ENCODE peak calls at places on chromosomes 3 and 15, in nine cellular contexts. E is body of pancreas, H is thoracic aorta, L is SK-N-SH, C is adrenal gland, B is PC-3, U is HCT116, T is hepatocyte, I is DND-41. W is an unnamed sample. For H3K9me3, the result is how much of the 10 kb centered on the place peaks cover.

GRCh38 chr3:87792532-87793321 is 266.1 kb downstream of the CGGBP1 start:
- DNase-seq in E (no peak), H (no peak), L (peak), C (no peak), B (peak), U (no peak), T (peak), I (no peak), W (peak)

GRCh38 chr3:45211466-45212094 is 14.5 kb downstream of the TMEM158 start:
- DNase-seq in E (no peak), H (no peak), L (no peak), C (peak), B (no peak), U (no peak), T (peak), I (no peak), W (no peak)

GRCh38 chr3:77672016-77672415 is 632.1 kb downstream of the ROBO2 start:
- DNase-seq in E (no peak), H (no peak), L (no peak), C (no peak), B (peak), U (no peak), T (no peak), I (no peak), W (no peak)

GRCh38 chr3:127970966-127971592 is 56.0 kb downstream of the KBTBD12 start:
- DNase-seq in E (no peak), H (no peak), L (peak), C (peak), B (peak), U (peak), T (peak), I (peak), W (peak)

GRCh38 chr15:31840849-31841476 is 189.4 kb upstream of the CHRNA7 start:
- DNase-seq in E (no peak), H (no peak), L (no peak), C (no peak), B (peak), U (no peak), T (no peak), I (no peak), W (no peak)

GRCh38 chr15:71752604-71753289 is 57.6 kb upstream of the NR2E3 start:
- DNase-seq in E (peak), H (peak), L (peak), C (peak), B (peak), U (peak), T (peak), I (no peak), W (peak)

GRCh38 chr3:25830373-25831305 is 40.7 kb downstream of the OXSM start:
- DNase-seq in E (no peak), H (no peak), L (peak), C (no peak), B (no peak), U (no peak), T (peak), I (no peak), W (peak)

GRCh38 chr3:13580256-13581023 is 31.5 kb downstream of the FBLN2 start:
- DNase-seq in E (peak), H (no peak), L (no peak), C (no peak), B (no peak), U (no peak), T (peak), I (no peak), W (no peak)

GRCh38 chr15:94235681-94236080 is 4.3 kb downstream of the MCTP2 start:
- DNase-seq in E (no peak), H (no peak), L (no peak), C (no peak), B (no peak), U (no peak), T (no peak), I (no peak), W (no peak)

GRCh38 chr3:52527039-52527731 is 6.5 kb downstream of the NT5DC2 start:
- DNase-seq in E (peak), H (no peak), L (no peak), C (peak), B (no peak), U (no peak), T (no peak), I (no peak), W (no peak)

GRCh38 chr3:171944109-171945016 is 95.0 kb upstream of the FNDC3B start:
- DNase-seq in E (no peak), H (no peak), L (no peak), C (no peak), B (peak), U (no peak), T (no peak), I (no peak), W (no peak)

GRCh38 chr3:53169045-53169831 is 8.2 kb downstream of the PRKCD start:
- DNase-seq in E (no peak), H (no peak), L (peak), C (no peak), B (no peak), U (no peak), T (no peak), I (no peak), W (no peak)

GRCh38 chr3:115581347-115582135 is 41.8 kb upstream of the GAP43 start:
- DNase-seq in E (no peak), H (no peak), L (no peak), C (no peak), B (peak), U (no peak), T (peak), I (no peak), W (peak)

GRCh38 chr3:52451237-52452083 is 2.4 kb downstream of the TNNC1 start:
- DNase-seq in E (no peak), H (no peak), L (no peak), C (no peak), B (no peak), U (no peak), T (no peak), I (no peak), W (no peak)

GRCh38 chr3:123789760-123790159 is 94.4 kb downstream of the MYLK start:
- DNase-seq in E (no peak), H (no peak), L (no peak), C (no peak), B (peak), U (no peak), T (no peak), I (no peak), W (peak)

GRCh38 chr15:82999905-83000671 is 11.4 kb downstream of the C15orf40 start:
- DNase-seq in E (peak), H (no peak), L (peak), C (peak), B (peak), U (no peak), T (peak), I (peak), W (peak)

GRCh38 chr15:34933432-34933975 is 36.0 kb downstream of the AQR start:
- DNase-seq in E (no peak), H (no peak), L (no peak), C (no peak), B (no peak), U (no peak), T (no peak), I (no peak), W (no peak)

GRCh38 chr3:119120480-119120879 is 25.5 kb upstream of the TEX55 start:
- DNase-seq in E (no peak), H (no peak), L (no peak), C (no peak), B (no peak), U (no peak), T (no peak), I (no peak), W (no peak)

GRCh38 chr3:117565777-117566176 is 856.2 kb downstream of the TUSC7 start:
- DNase-seq in E (no peak), H (no peak), L (no peak), C (no peak), B (no peak), U (no peak), T (no peak), I (no peak), W (no peak)

GRCh38 chr3:31772155-31772761 is 208.8 kb downstream of the OSBPL10 start:
- DNase-seq in E (no peak), H (no peak), L (no peak), C (no peak), B (no peak), U (no peak), T (no peak), I (no peak), W (no peak)

GRCh38 chr15:67907175-67907723 is 67.4 kb upstream of the RNU6-1 start:
- DNase-seq in E (no peak), H (no peak), L (no peak), C (no peak), B (no peak), U (no peak), T (no peak), I (no peak), W (no peak)

GRCh38 chr3:111311126-111311525 is 230.9 kb upstream of the CD96 start:
- DNase-seq in E (no peak), H (no peak), L (no peak), C (no peak), B (no peak), U (no peak), T (no peak), I (peak), W (no peak)

GRCh38 chr3:53162672-53163458 is 1.9 kb downstream of the PRKCD start:
- DNase-seq in E (no peak), H (no peak), L (no peak), C (no peak), B (peak), U (no peak), T (peak), I (no peak), W (no peak)

GRCh38 chr3:40452057-40452456 is 5.1 kb upstream of the RPL14 start:
- DNase-seq in E (no peak), H (no peak), L (no peak), C (no peak), B (no peak), U (no peak), T (no peak), I (no peak), W (no peak)

GRCh38 chr3:167113466-167113865 is 266.6 kb downstream of the ZBBX start:
- DNase-seq in E (no peak), H (no peak), L (no peak), C (no peak), B (no peak), U (no peak), T (no peak), I (no peak), W (no peak)

GRCh38 chr15:95998935-95999334 is 331.6 kb upstream of the NR2F2 start:
- DNase-seq in E (no peak), H (no peak), L (no peak), C (no peak), B (no peak), U (no peak), T (no peak), I (no peak), W (no peak)

GRCh38 chr3:87333393-87333892 is 57.1 kb upstream of the POU1F1 start:
- DNase-seq in E (no peak), H (no peak), L (no peak), C (no peak), B (peak), U (peak), T (peak), I (no peak), W (peak)

GRCh38 chr15:25711691-25712090 is 151.4 kb downstream of the ATP10A start:
- DNase-seq in E (peak), H (no peak), L (no peak), C (no peak), B (no peak), U (no peak), T (no peak), I (no peak), W (no peak)

GRCh38 chr3:52331091-52331490 is 15.0 kb downstream of the DNAH1 start:
- DNase-seq in E (no peak), H (no peak), L (no peak), C (no peak), B (no peak), U (no peak), T (no peak), I (no peak), W (no peak)

GRCh38 chr3:162776137-162776536 is 1279.5 kb downstream of the OTOL1 start:
- DNase-seq in E (no peak), H (no peak), L (no peak), C (no peak), B (no peak), U (no peak), T (no peak), I (no peak), W (no peak)

GRCh38 chr15:93109370-93110105 is 20.5 kb upstream of the RGMA start:
- DNase-seq in E (no peak), H (no peak), L (no peak), C (no peak), B (no peak), U (no peak), T (peak), I (no peak), W (no peak)

GRCh38 chr3:129689036-129689435 is 82.6 kb upstream of the PLXND1 start:
- DNase-seq in E (no peak), H (no peak), L (no peak), C (no peak), B (no peak), U (no peak), T (no peak), I (no peak), W (no peak)

GRCh38 chr3:13009132-13009945 is 63.9 kb downstream of the IQSEC1 start:
- DNase-seq in E (peak), H (no peak), L (no peak), C (peak), B (no peak), U (no peak), T (no peak), I (no peak), W (no peak)

GRCh38 chr3:2156244-2156847 is 57.7 kb downstream of the CNTN4 start:
- DNase-seq in E (peak), H (no peak), L (no peak), C (peak), B (peak), U (no peak), T (peak), I (no peak), W (peak)

GRCh38 chr3:171320721-171321120 is 139.5 kb downstream of the TNIK start:
- DNase-seq in E (peak), H (no peak), L (no peak), C (no peak), B (no peak), U (no peak), T (no peak), I (no peak), W (no peak)

GRCh38 chr15:58698887-58699641 is 50.4 kb downstream of the ADAM10 start:
- DNase-seq in E (no peak), H (no peak), L (no peak), C (no peak), B (no peak), U (no peak), T (no peak), I (peak), W (no peak)
- H3K9me3 ChIP-seq in E (under half), H (under half), L (under half), C (under half), B (under half), U (under half), T (under half), I (under half), W (under half)

GRCh38 chr3:103600844-103601243 is 1166.0 kb downstream of the ZPLD1 start:
- DNase-seq in E (no peak), H (no peak), L (no peak), C (no peak), B (no peak), U (no peak), T (no peak), I (no peak), W (no peak)
- H3K4me3 ChIP-seq in E (no peak), H (no peak), L (no peak), C (no peak), B (no peak), U (no peak), T (no peak), I (no peak), W (no peak)

DNA sequence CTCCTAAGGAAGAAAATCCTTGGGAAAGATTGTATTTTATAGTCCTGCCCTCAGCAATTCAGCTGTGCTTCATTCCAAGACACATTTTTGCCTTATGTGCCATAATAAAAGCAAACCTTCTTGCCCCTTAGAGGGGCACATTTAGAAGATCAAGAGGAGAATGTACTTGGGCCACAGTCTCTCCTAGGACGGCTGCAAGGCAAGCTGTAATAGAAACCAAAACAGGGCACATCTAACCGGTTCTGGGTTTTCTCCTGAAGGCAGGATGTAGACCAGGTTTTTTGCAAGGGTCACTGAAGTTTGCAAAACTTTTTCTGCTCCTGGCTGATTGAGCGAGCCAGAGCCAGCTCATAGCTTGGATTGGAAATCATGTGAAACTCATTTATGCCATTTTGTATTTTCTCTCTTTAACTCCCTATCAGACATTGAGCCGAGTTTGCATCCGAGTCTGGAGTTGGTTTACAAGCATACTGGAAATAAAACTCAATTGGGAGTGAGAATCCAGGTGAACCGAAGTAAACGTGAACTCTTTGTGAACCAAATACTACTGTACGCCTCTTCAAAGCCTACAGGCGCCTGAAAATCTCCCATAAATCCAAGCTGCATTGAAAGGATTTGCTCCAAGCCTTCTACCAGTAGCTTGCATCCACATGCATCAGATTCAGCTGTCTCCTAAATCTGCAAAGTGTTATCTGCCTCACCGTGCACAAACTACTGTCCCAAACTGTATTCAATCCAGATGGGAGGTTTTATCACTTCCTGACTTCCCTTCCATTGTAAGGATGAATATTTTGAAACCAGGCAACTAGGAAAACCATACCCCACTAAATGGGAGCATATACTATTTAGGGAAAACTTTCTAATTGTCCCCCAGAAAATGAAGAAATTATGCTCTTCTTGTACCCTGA is 60.9 kb upstream of the TSC22D2 start:
- DNase-seq in E (no peak), H (no peak), L (no peak), C (no peak), B (peak), U (no peak), T (no peak), I (no peak), W (no peak)
- H3K27ac ChIP-seq in E (no peak), H (peak), L (peak), C (no peak), B (peak), U (no peak), T (peak), I (no peak), W (no peak)

DNA sequence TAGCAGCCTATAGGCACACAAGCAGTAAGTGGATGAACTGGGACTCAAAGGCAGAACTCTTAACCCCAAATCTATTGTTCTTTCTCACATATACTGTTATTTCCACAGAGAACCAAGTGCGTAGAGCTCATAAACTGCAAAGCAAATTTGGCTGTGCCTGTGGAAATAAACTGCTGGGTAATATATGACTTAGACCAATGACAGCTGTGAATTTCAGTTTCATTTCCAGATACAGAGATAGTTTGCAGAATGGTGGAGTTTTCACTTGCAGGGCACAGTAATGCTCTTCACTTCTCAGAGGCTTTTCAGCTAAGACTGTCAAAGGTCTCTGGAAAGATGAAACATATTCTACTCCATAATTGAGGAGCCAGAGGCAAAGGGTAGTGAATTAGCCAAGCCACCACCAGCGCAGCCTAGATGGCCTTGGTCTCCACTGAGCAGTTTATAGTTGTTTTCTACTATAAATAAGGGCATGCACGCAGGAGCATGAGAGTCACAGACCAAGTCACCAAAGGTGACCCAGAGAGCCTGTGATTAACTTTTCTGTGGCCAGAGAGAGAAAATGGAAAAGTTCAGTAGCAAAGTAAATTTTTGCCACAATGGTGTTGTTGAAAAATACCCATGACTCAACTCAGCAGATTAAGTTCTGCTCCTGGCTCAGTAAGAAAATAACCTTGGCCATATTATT is 180.7 kb upstream of the GRM7 start:
- DNase-seq in E (no peak), H (no peak), L (no peak), C (no peak), B (no peak), U (no peak), T (no peak), I (no peak), W (no peak)
- H3K9me3 ChIP-seq in E (under half), H (under half), L (under half), C (under half), B (under half), U (under half), T (under half), I (under half), W (under half)

W was measured in A673.